ENCODE peak calls at places on chromosomes 11 and 22, in four cellular contexts. U is left lobe of liver, X is HFFc6, L is frontal cortex. E is an unnamed sample.
A peak's percentile ranks its signal among the peaks of the same experiment; 100 is the strongest.

GRCh38 chr11:3166268-3167142 is 1.4 kb upstream of the OSBPL5 start:
- DNase-seq in U (no peak), X (no peak), L (no peak), E (no peak)

GRCh38 chr11:110759972-110760381 is 47.7 kb upstream of the ARHGAP20 start:
- DNase-seq in U (no peak), X (peak; percentile 3), L (no peak), E (no peak)

GRCh38 chr22:50184541-50185383 is 951 bp upstream of the TRABD start:
- DNase-seq in U (no peak), X (no peak), L (no peak), E (no peak)

GRCh38 chr11:46012185-46012584 is 89.7 kb downstream of the LARGE2 start:
- DNase-seq in U (no peak), X (no peak), L (no peak), E (no peak)

GRCh38 chr22:44738347-44738715 is 14.0 kb upstream of the ARHGAP8 start:
- DNase-seq in U (no peak), X (no peak), L (no peak), E (no peak)

GRCh38 chr11:109998921-109999320 is 94.3 kb upstream of the ZC3H12C start:
- DNase-seq in U (no peak), X (no peak), L (no peak), E (peak; percentile 15)

GRCh38 chr11:93969925-93970922 is 50.9 kb upstream of the HEPHL1 start:
- DNase-seq in U (no peak), X (no peak), L (no peak), E (no peak)

GRCh38 chr22:22855617-22856308 is 31.9 kb upstream of the IGLL5 start:
- DNase-seq in U (no peak), X (no peak), L (no peak), E (no peak)

GRCh38 chr22:26656896-26657851 is at the start of gene MIAT:
- DNase-seq in U (no peak), X (no peak), L (peak; percentile 64), E (peak; percentile 65)

GRCh38 chr11:114318361-114318760 is 22.2 kb downstream of the NNMT start:
- DNase-seq in U (no peak), X (no peak), L (no peak), E (no peak)

GRCh38 chr11:19614370-19614936 is 98.2 kb upstream of the NAV2 start:
- DNase-seq in U (no peak), X (no peak), L (no peak), E (no peak)

GRCh38 chr11:65429069-65429681 is 6.6 kb downstream of the NEAT1 start:
- DNase-seq in U (peak; percentile 57), X (peak; percentile 72), L (no peak), E (no peak)

GRCh38 chr11:44007746-44008501 is 39.9 kb upstream of the ACCSL start:
- DNase-seq in U (peak; percentile 24), X (peak; percentile 73), L (no peak), E (no peak)

GRCh38 chr22:40631925-40632324 is 4.6 kb downstream of the MRTFA start:
- DNase-seq in U (no peak), X (no peak), L (no peak), E (no peak)

GRCh38 chr11:47987781-47988180 is 7.4 kb downstream of the PTPRJ start:
- DNase-seq in U (no peak), X (no peak), L (no peak), E (no peak)

GRCh38 chr22:49954354-49954753 is 6.2 kb upstream of the PIM3 start:
- DNase-seq in U (peak; percentile 90), X (no peak), L (no peak), E (no peak)

GRCh38 chr11:57406337-57406904 is 16.0 kb upstream of the PRG2 start:
- DNase-seq in U (no peak), X (no peak), L (no peak), E (no peak)

GRCh38 chr11:57804466-57804865 is 42.9 kb downstream of the CTNND1 start:
- DNase-seq in U (no peak), X (no peak), L (no peak), E (no peak)

GRCh38 chr22:42553475-42554361 is at the start of gene SERHL2:
- DNase-seq in U (peak; percentile 85), X (peak; percentile 79), L (peak; percentile 93), E (peak; percentile 56)

GRCh38 chr11:13261600-13262061 is 16.0 kb upstream of the BMAL1 start:
- DNase-seq in U (no peak), X (peak; percentile 89), L (peak; percentile 14), E (no peak)

GRCh38 chr11:43866520-43866919 is 14.1 kb upstream of the ALKBH3 start:
- DNase-seq in U (no peak), X (peak; percentile 11), L (no peak), E (no peak)

GRCh38 chr11:111331711-111332479 is 33.5 kb downstream of the POU2AF3 start:
- DNase-seq in U (no peak), X (peak; percentile 37), L (no peak), E (no peak)

GRCh38 chr22:26057731-26058130 is 111.5 kb upstream of the SEZ6L start:
- DNase-seq in U (no peak), X (no peak), L (no peak), E (no peak)

GRCh38 chr22:28973352-28973751 is 88.3 kb downstream of the C22orf31 start:
- DNase-seq in U (no peak), X (no peak), L (no peak), E (no peak)

GRCh38 chr22:31268281-31268680 is 24.0 kb downstream of the PIK3IP1 start:
- DNase-seq in U (no peak), X (no peak), L (no peak), E (no peak)

GRCh38 chr22:49553518-49554295 is 274.0 kb downstream of the BRD1 start:
- DNase-seq in U (peak; percentile 37), X (no peak), L (no peak), E (no peak)

GRCh38 chr22:31230871-31231621 is 18.9 kb downstream of the LIMK2 start:
- DNase-seq in U (peak; percentile 61), X (peak; percentile 53), L (peak; percentile 52), E (no peak)

GRCh38 chr11:104907521-104908185 is 9.4 kb upstream of the CASP12 start:
- DNase-seq in U (no peak), X (peak; percentile 8), L (no peak), E (no peak)

GRCh38 chr22:44697423-44698179 is 4.4 kb upstream of the PRR5 start:
- DNase-seq in U (peak; percentile 81), X (peak; percentile 53), L (peak; percentile 80), E (peak; percentile 20)

GRCh38 chr11:130675456-130675855 is 227.0 kb downstream of the ADAMTS15 start:
- DNase-seq in U (no peak), X (peak; percentile 32), L (no peak), E (no peak)

GRCh38 chr22:26480611-26480932 is 3.0 kb downstream of the HPS4 start:
- DNase-seq in U (no peak), X (no peak), L (no peak), E (no peak)

GRCh38 chr11:118051136-118051610 is 25.7 kb upstream of the TMPRSS4 start:
- DNase-seq in U (peak; percentile 27), X (no peak), L (no peak), E (no peak)

GRCh38 chr22:29124777-29125506 is 52.1 kb downstream of the KREMEN1 start:
- DNase-seq in U (no peak), X (no peak), L (no peak), E (no peak)

GRCh38 chr22:23838686-23839468 is at the start of gene DERL3:
- DNase-seq in U (peak; percentile 98), X (peak; percentile 92), L (peak; percentile 92), E (peak; percentile 78)